ENCODE peak calls at places on chromosomes 12 and 14, in seven cellular contexts. One of them, this sample, is unnamed.

GRCh38 chr12:88493651-88494050 is 86.6 kb downstream of the KITLG start:
- DNase-seq in cerebellum: no peak
- DNase-seq in psoas muscle: no peak
- DNase-seq in CD4-positive, CD25-positive, alpha-beta regulatory T cell: no peak
- DNase-seq in NCI-H1436: no peak
- DNase-seq in RWPE1: peak; percentile 30
- DNase-seq in T-cell: no peak
- DNase-seq in this sample: no peak

GRCh38 chr12:93156091-93156490 is 221.6 kb upstream of the NUDT4 start:
- DNase-seq in cerebellum: no peak
- DNase-seq in psoas muscle: no peak
- DNase-seq in CD4-positive, CD25-positive, alpha-beta regulatory T cell: no peak
- DNase-seq in NCI-H1436: no peak
- DNase-seq in RWPE1: no peak
- DNase-seq in T-cell: no peak
- DNase-seq in this sample: no peak

GRCh38 chr14:61482348-61483206 is 161.2 kb downstream of the PRKCH start:
- DNase-seq in cerebellum: no peak
- DNase-seq in psoas muscle: no peak
- DNase-seq in CD4-positive, CD25-positive, alpha-beta regulatory T cell: no peak
- DNase-seq in NCI-H1436: no peak
- DNase-seq in RWPE1: no peak
- DNase-seq in T-cell: no peak
- DNase-seq in this sample: no peak

GRCh38 chr14:64060648-64061096 is 207.9 kb downstream of the SYNE2 start:
- DNase-seq in cerebellum: no peak
- DNase-seq in psoas muscle: no peak
- DNase-seq in CD4-positive, CD25-positive, alpha-beta regulatory T cell: no peak
- DNase-seq in NCI-H1436: no peak
- DNase-seq in RWPE1: peak; percentile 69
- DNase-seq in T-cell: no peak
- DNase-seq in this sample: no peak

GRCh38 chr12:26090853-26091510 is 33.9 kb downstream of the BHLHE41 start:
- DNase-seq in cerebellum: no peak
- DNase-seq in psoas muscle: no peak
- DNase-seq in CD4-positive, CD25-positive, alpha-beta regulatory T cell: no peak
- DNase-seq in NCI-H1436: no peak
- DNase-seq in RWPE1: peak; percentile 41
- DNase-seq in T-cell: no peak
- DNase-seq in this sample: no peak

GRCh38 chr14:25953532-25954144 is 644.2 kb downstream of the NOVA1 start:
- DNase-seq in cerebellum: no peak
- DNase-seq in psoas muscle: peak; percentile 24
- DNase-seq in CD4-positive, CD25-positive, alpha-beta regulatory T cell: no peak
- DNase-seq in NCI-H1436: no peak
- DNase-seq in RWPE1: peak; percentile 6
- DNase-seq in T-cell: no peak
- DNase-seq in this sample: no peak

GRCh38 chr12:65500121-65500846 is 221.8 kb downstream of the MSRB3 start:
- DNase-seq in cerebellum: no peak
- DNase-seq in psoas muscle: no peak
- DNase-seq in CD4-positive, CD25-positive, alpha-beta regulatory T cell: no peak
- DNase-seq in NCI-H1436: no peak
- DNase-seq in RWPE1: no peak
- DNase-seq in T-cell: no peak
- DNase-seq in this sample: no peak

GRCh38 chr14:59187802-59188460 is 536 bp upstream of the DAAM1 start:
- DNase-seq in cerebellum: no peak
- DNase-seq in psoas muscle: peak; percentile 24
- DNase-seq in CD4-positive, CD25-positive, alpha-beta regulatory T cell: no peak
- DNase-seq in NCI-H1436: peak; percentile 20
- DNase-seq in RWPE1: peak; percentile 3
- DNase-seq in T-cell: peak; percentile 39
- DNase-seq in this sample: peak; percentile 60

GRCh38 chr14:64912256-64912655 is 2.0 kb upstream of the CHURC1 start:
- DNase-seq in cerebellum: no peak
- DNase-seq in psoas muscle: no peak
- DNase-seq in CD4-positive, CD25-positive, alpha-beta regulatory T cell: peak; percentile 12
- DNase-seq in NCI-H1436: no peak
- DNase-seq in RWPE1: no peak
- DNase-seq in T-cell: no peak
- DNase-seq in this sample: no peak

GRCh38 chr14:55302770-55303472 is 31.7 kb downstream of the FBXO34 start:
- DNase-seq in cerebellum: no peak
- DNase-seq in psoas muscle: no peak
- DNase-seq in CD4-positive, CD25-positive, alpha-beta regulatory T cell: no peak
- DNase-seq in NCI-H1436: no peak
- DNase-seq in RWPE1: no peak
- DNase-seq in T-cell: no peak
- DNase-seq in this sample: no peak

GRCh38 chr12:109771746-109772621 is 58.4 kb downstream of the FAM222A start:
- DNase-seq in cerebellum: no peak
- DNase-seq in psoas muscle: no peak
- DNase-seq in CD4-positive, CD25-positive, alpha-beta regulatory T cell: no peak
- DNase-seq in NCI-H1436: no peak
- DNase-seq in RWPE1: no peak
- DNase-seq in T-cell: no peak
- DNase-seq in this sample: no peak

GRCh38 chr12:48201091-48201490 is 2.0 kb downstream of the OR10AD1 start:
- DNase-seq in cerebellum: no peak
- DNase-seq in psoas muscle: no peak
- DNase-seq in CD4-positive, CD25-positive, alpha-beta regulatory T cell: no peak
- DNase-seq in NCI-H1436: no peak
- DNase-seq in RWPE1: no peak
- DNase-seq in T-cell: no peak
- DNase-seq in this sample: no peak

GRCh38 chr12:24661657-24662096 is 287.2 kb downstream of the BCAT1 start:
- DNase-seq in cerebellum: no peak
- DNase-seq in psoas muscle: peak; percentile 39
- DNase-seq in CD4-positive, CD25-positive, alpha-beta regulatory T cell: no peak
- DNase-seq in NCI-H1436: no peak
- DNase-seq in RWPE1: no peak
- DNase-seq in T-cell: no peak
- DNase-seq in this sample: peak; percentile 40

GRCh38 chr12:6425588-6426531 is 18.9 kb upstream of the CD27 start:
- DNase-seq in cerebellum: no peak
- DNase-seq in psoas muscle: peak; percentile 28
- DNase-seq in CD4-positive, CD25-positive, alpha-beta regulatory T cell: no peak
- DNase-seq in NCI-H1436: no peak
- DNase-seq in RWPE1: no peak
- DNase-seq in T-cell: no peak
- DNase-seq in this sample: peak; percentile 36

GRCh38 chr14:60651051-60651935 is 2.0 kb upstream of the SIX1 start:
- DNase-seq in cerebellum: no peak
- DNase-seq in psoas muscle: no peak
- DNase-seq in CD4-positive, CD25-positive, alpha-beta regulatory T cell: no peak
- DNase-seq in NCI-H1436: no peak
- DNase-seq in RWPE1: no peak
- DNase-seq in T-cell: no peak
- DNase-seq in this sample: no peak

GRCh38 chr14:106459971-106460730 is 933.8 kb downstream of the TMEM121 start:
- DNase-seq in cerebellum: no peak
- DNase-seq in psoas muscle: no peak
- DNase-seq in CD4-positive, CD25-positive, alpha-beta regulatory T cell: peak; percentile 54
- DNase-seq in NCI-H1436: peak; percentile 19
- DNase-seq in RWPE1: peak; percentile 3
- DNase-seq in T-cell: peak; percentile 55
- DNase-seq in this sample: peak; percentile 34

GRCh38 chr12:59823535-59823934 is 227.7 kb downstream of the SLC16A7 start:
- DNase-seq in cerebellum: no peak
- DNase-seq in psoas muscle: no peak
- DNase-seq in CD4-positive, CD25-positive, alpha-beta regulatory T cell: no peak
- DNase-seq in NCI-H1436: no peak
- DNase-seq in RWPE1: no peak
- DNase-seq in T-cell: no peak
- DNase-seq in this sample: no peak

GRCh38 chr14:74237441-74237840 is 1.8 kb upstream of the VSX2 start:
- DNase-seq in cerebellum: no peak
- DNase-seq in psoas muscle: no peak
- DNase-seq in CD4-positive, CD25-positive, alpha-beta regulatory T cell: no peak
- DNase-seq in NCI-H1436: no peak
- DNase-seq in RWPE1: no peak
- DNase-seq in T-cell: no peak
- DNase-seq in this sample: no peak

GRCh38 chr12:126384029-126384564 is 1318.9 kb downstream of the AACS start:
- DNase-seq in cerebellum: no peak
- DNase-seq in psoas muscle: no peak
- DNase-seq in CD4-positive, CD25-positive, alpha-beta regulatory T cell: no peak
- DNase-seq in NCI-H1436: no peak
- DNase-seq in RWPE1: no peak
- DNase-seq in T-cell: no peak
- DNase-seq in this sample: no peak

GRCh38 chr14:54567634-54568561 is 970 bp downstream of the SAMD4A start:
- DNase-seq in cerebellum: peak; percentile 51
- DNase-seq in psoas muscle: peak; percentile 58
- DNase-seq in CD4-positive, CD25-positive, alpha-beta regulatory T cell: peak; percentile 36
- DNase-seq in NCI-H1436: no peak
- DNase-seq in RWPE1: peak; percentile 30
- DNase-seq in T-cell: peak; percentile 32
- DNase-seq in this sample: peak; percentile 71

GRCh38 chr14:56422703-56423213 is 156.8 kb upstream of the TMEM260 start:
- DNase-seq in cerebellum: peak; percentile 72
- DNase-seq in psoas muscle: peak; percentile 23
- DNase-seq in CD4-positive, CD25-positive, alpha-beta regulatory T cell: peak; percentile 21
- DNase-seq in NCI-H1436: peak; percentile 4
- DNase-seq in RWPE1: peak; percentile 56
- DNase-seq in T-cell: peak; percentile 6
- DNase-seq in this sample: peak; percentile 51

GRCh38 chr14:91866061-91866460 is 1.3 kb downstream of the TC2N start:
- DNase-seq in cerebellum: no peak
- DNase-seq in psoas muscle: no peak
- DNase-seq in CD4-positive, CD25-positive, alpha-beta regulatory T cell: no peak
- DNase-seq in NCI-H1436: no peak
- DNase-seq in RWPE1: no peak
- DNase-seq in T-cell: no peak
- DNase-seq in this sample: no peak

GRCh38 chr12:47296828-47297227 is 217.1 kb upstream of the AMIGO2 start:
- DNase-seq in cerebellum: no peak
- DNase-seq in psoas muscle: no peak
- DNase-seq in CD4-positive, CD25-positive, alpha-beta regulatory T cell: no peak
- DNase-seq in NCI-H1436: peak; percentile 68
- DNase-seq in RWPE1: no peak
- DNase-seq in T-cell: no peak
- DNase-seq in this sample: no peak

GRCh38 chr12:49037111-49037946 is 18.8 kb upstream of the PRKAG1 start:
- DNase-seq in cerebellum: no peak
- DNase-seq in psoas muscle: no peak
- DNase-seq in CD4-positive, CD25-positive, alpha-beta regulatory T cell: no peak
- DNase-seq in NCI-H1436: no peak
- DNase-seq in RWPE1: no peak
- DNase-seq in T-cell: no peak
- DNase-seq in this sample: peak; percentile 62

GRCh38 chr12:114562654-114563053 is 121.3 kb downstream of the TBX3 start:
- DNase-seq in cerebellum: no peak
- DNase-seq in psoas muscle: no peak
- DNase-seq in CD4-positive, CD25-positive, alpha-beta regulatory T cell: no peak
- DNase-seq in NCI-H1436: no peak
- DNase-seq in RWPE1: no peak
- DNase-seq in T-cell: no peak
- DNase-seq in this sample: no peak

GRCh38 chr14:29376251-29376650 is 551.4 kb downstream of the PRKD1 start:
- DNase-seq in cerebellum: no peak
- DNase-seq in psoas muscle: no peak
- DNase-seq in CD4-positive, CD25-positive, alpha-beta regulatory T cell: no peak
- DNase-seq in NCI-H1436: no peak
- DNase-seq in RWPE1: no peak
- DNase-seq in T-cell: no peak
- DNase-seq in this sample: no peak

GRCh38 chr12:121405211-121405610 is 5.3 kb downstream of the RNF34 start:
- DNase-seq in cerebellum: no peak
- DNase-seq in psoas muscle: no peak
- DNase-seq in CD4-positive, CD25-positive, alpha-beta regulatory T cell: no peak
- DNase-seq in NCI-H1436: no peak
- DNase-seq in RWPE1: no peak
- DNase-seq in T-cell: no peak
- DNase-seq in this sample: no peak

GRCh38 chr12:95857151-95857550 is 1.6 kb upstream of the SNRPF start:
- DNase-seq in cerebellum: no peak
- DNase-seq in psoas muscle: no peak
- DNase-seq in CD4-positive, CD25-positive, alpha-beta regulatory T cell: no peak
- DNase-seq in NCI-H1436: no peak
- DNase-seq in RWPE1: no peak
- DNase-seq in T-cell: no peak
- DNase-seq in this sample: no peak

GRCh38 chr14:69066396-69067171 is 86.3 kb downstream of the DCAF5 start:
- DNase-seq in cerebellum: no peak
- DNase-seq in psoas muscle: no peak
- DNase-seq in CD4-positive, CD25-positive, alpha-beta regulatory T cell: no peak
- DNase-seq in NCI-H1436: no peak
- DNase-seq in RWPE1: no peak
- DNase-seq in T-cell: no peak
- DNase-seq in this sample: no peak

GRCh38 chr14:73741386-73741875 is 27.2 kb upstream of the PNMA1 start:
- DNase-seq in cerebellum: no peak
- DNase-seq in psoas muscle: peak; percentile 71
- DNase-seq in CD4-positive, CD25-positive, alpha-beta regulatory T cell: peak; percentile 44
- DNase-seq in NCI-H1436: no peak
- DNase-seq in RWPE1: peak; percentile 91
- DNase-seq in T-cell: peak; percentile 46
- DNase-seq in this sample: peak; percentile 81

GRCh38 chr12:43306066-43306465 is 245.9 kb downstream of the ADAMTS20 start:
- DNase-seq in cerebellum: no peak
- DNase-seq in psoas muscle: peak; percentile 45
- DNase-seq in CD4-positive, CD25-positive, alpha-beta regulatory T cell: no peak
- DNase-seq in NCI-H1436: no peak
- DNase-seq in RWPE1: peak; percentile 87
- DNase-seq in T-cell: no peak
- DNase-seq in this sample: no peak

GRCh38 chr12:30982413-30982812 is 55.9 kb downstream of the TSPAN11 start:
- DNase-seq in cerebellum: no peak
- DNase-seq in psoas muscle: no peak
- DNase-seq in CD4-positive, CD25-positive, alpha-beta regulatory T cell: no peak
- DNase-seq in NCI-H1436: no peak
- DNase-seq in RWPE1: no peak
- DNase-seq in T-cell: no peak
- DNase-seq in this sample: no peak

GRCh38 chr12:116513944-116514343 is 45.2 kb upstream of the MAP1LC3B2 start:
- DNase-seq in cerebellum: no peak
- DNase-seq in psoas muscle: no peak
- DNase-seq in CD4-positive, CD25-positive, alpha-beta regulatory T cell: no peak
- DNase-seq in NCI-H1436: no peak
- DNase-seq in RWPE1: no peak
- DNase-seq in T-cell: no peak
- DNase-seq in this sample: no peak

GRCh38 chr12:25648460-25648859 is 95.4 kb upstream of the LMNTD1 start:
- DNase-seq in cerebellum: peak; percentile 6
- DNase-seq in psoas muscle: peak; percentile 22
- DNase-seq in CD4-positive, CD25-positive, alpha-beta regulatory T cell: no peak
- DNase-seq in NCI-H1436: no peak
- DNase-seq in RWPE1: peak; percentile 14
- DNase-seq in T-cell: no peak
- DNase-seq in this sample: peak; percentile 42

GRCh38 chr12:104632724-104633181 is 176.0 kb downstream of the CHST11 start:
- DNase-seq in cerebellum: no peak
- DNase-seq in psoas muscle: no peak
- DNase-seq in CD4-positive, CD25-positive, alpha-beta regulatory T cell: no peak
- DNase-seq in NCI-H1436: no peak
- DNase-seq in RWPE1: no peak
- DNase-seq in T-cell: no peak
- DNase-seq in this sample: no peak

GRCh38 chr12:82688035-82688501 is 1.4 kb downstream of the TMTC2 start:
- DNase-seq in cerebellum: no peak
- DNase-seq in psoas muscle: no peak
- DNase-seq in CD4-positive, CD25-positive, alpha-beta regulatory T cell: peak; percentile 10
- DNase-seq in NCI-H1436: no peak
- DNase-seq in RWPE1: no peak
- DNase-seq in T-cell: no peak
- DNase-seq in this sample: no peak

GRCh38 chr14:91883770-91884169 is 16.4 kb upstream of the TC2N start:
- DNase-seq in cerebellum: no peak
- DNase-seq in psoas muscle: peak; percentile 69
- DNase-seq in CD4-positive, CD25-positive, alpha-beta regulatory T cell: no peak
- DNase-seq in NCI-H1436: no peak
- DNase-seq in RWPE1: no peak
- DNase-seq in T-cell: no peak
- DNase-seq in this sample: peak; percentile 76

GRCh38 chr12:53220857-53221202 is 11.2 kb downstream of the RARG start:
- DNase-seq in cerebellum: peak; percentile 87
- DNase-seq in psoas muscle: peak; percentile 91
- DNase-seq in CD4-positive, CD25-positive, alpha-beta regulatory T cell: peak; percentile 55
- DNase-seq in NCI-H1436: peak; percentile 27
- DNase-seq in RWPE1: peak; percentile 97
- DNase-seq in T-cell: peak; percentile 66
- DNase-seq in this sample: peak; percentile 96

This sample was measured in left ventricle myocardium superior.